ENCODE peak calls at places on chromosome 4, in nine cellular contexts. M is cardiac fibroblast; G is upper lobe of right lung; A is activated CD8-positive, alpha-beta T cell treated with anti-CD3 and anti-CD28 coated beads, Interleukin-2, amount 10 ng/mL, durations not matched to agents 7 days and 5 days; D is A172; H is epithelial cell of proximal tubule; P is cardiac muscle cell; Y is neuronal stem cell; N is stimulated activated naive B cell treated with anti-CD40 and anti-IgM and Interleukin-4, amounts not matched to agents 10 μg/mL and 1 μg/mL and 100 μg/mL, for 72 hours. V is an unnamed sample.

GRCh38 chr4:113316879-113317278 is 267.4 kb downstream of the ANK2 start:
- DNase-seq in M (no peak), D (no peak), A (peak; percentile 53), Y (no peak), N (peak; percentile 38), H (no peak), P (no peak), G (no peak), V (no peak)

GRCh38 chr4:71187399-71188196 is 151.2 kb upstream of the SLC4A4 start:
- DNase-seq in N (peak; percentile 15), Y (peak; percentile 14), M (peak; percentile 34), H (peak; percentile 88), P (peak; percentile 45), D (no peak), A (peak; percentile 33), G (peak; percentile 68), V (peak; percentile 86)

GRCh38 chr4:124484008-124484407 is 228.5 kb downstream of the ANKRD50 start:
- DNase-seq in P (no peak), N (no peak), A (no peak), M (no peak), D (no peak), H (no peak), G (no peak), Y (no peak), V (no peak)

GRCh38 chr4:81504685-81505598 is 33.2 kb upstream of the RASGEF1B start:
- DNase-seq in P (peak; percentile 36), G (peak; percentile 84), M (peak; percentile 21), Y (no peak), H (no peak), A (peak; percentile 72), D (no peak), N (peak; percentile 55), V (no peak)

GRCh38 chr4:110335399-110335798 is 137.0 kb upstream of the ELOVL6 start:
- DNase-seq in A (no peak), M (no peak), P (no peak), H (no peak), Y (no peak), D (no peak), G (no peak), N (no peak), V (no peak)

GRCh38 chr4:126956192-126956897 is 676.4 kb upstream of the INTU start:
- DNase-seq in P (no peak), H (no peak), M (no peak), N (no peak), Y (no peak), A (no peak), G (no peak), D (no peak), V (no peak)

GRCh38 chr4:141102367-141102766 is 30.9 kb downstream of the RNF150 start:
- DNase-seq in D (peak; percentile 77), H (peak; percentile 41), G (no peak), A (no peak), Y (no peak), M (peak; percentile 29), N (no peak), P (peak; percentile 38), V (peak; percentile 60)

GRCh38 chr4:1489639-1489995 is 83.4 kb upstream of the NKX1-1 start:
- DNase-seq in M (no peak), Y (no peak), H (no peak), A (no peak), D (no peak), P (no peak), G (peak; percentile 49), N (no peak), V (no peak)

GRCh38 chr4:21034728-21035127 is 334.5 kb downstream of the PACRGL start:
- DNase-seq in H (no peak), Y (no peak), M (no peak), A (no peak), P (no peak), N (no peak), G (no peak), D (no peak), V (no peak)

GRCh38 chr4:187656953-187657352 is 338.6 kb upstream of the ZFP42 start:
- DNase-seq in H (no peak), G (no peak), N (no peak), P (no peak), D (peak; percentile 8), A (no peak), Y (no peak), M (peak; percentile 5), V (no peak)

GRCh38 chr4:81650871-81651270 is 179.2 kb upstream of the RASGEF1B start:
- DNase-seq in M (peak; percentile 49), G (no peak), H (no peak), P (peak; percentile 70), D (no peak), Y (no peak), N (no peak), A (no peak), V (no peak)

GRCh38 chr4:14336656-14337055 is 665.6 kb upstream of the CPEB2 start:
- DNase-seq in A (no peak), N (no peak), P (no peak), Y (no peak), D (peak; percentile 10), G (no peak), H (peak; percentile 16), M (no peak), V (no peak)

GRCh38 chr4:81215219-81215892 is at the start of gene PRKG2:
- DNase-seq in D (no peak), G (peak; percentile 71), A (no peak), N (no peak), M (peak; percentile 75), H (no peak), P (peak; percentile 59), Y (peak; percentile 15), V (no peak)

GRCh38 chr4:16931906-16932305 is 33.5 kb upstream of the LDB2 start:
- DNase-seq in G (no peak), P (peak; percentile 63), N (no peak), M (peak; percentile 67), Y (no peak), A (no peak), D (no peak), H (no peak), V (no peak)

GRCh38 chr4:129223955-129224354 is 128.0 kb downstream of the C4orf33 start:
- DNase-seq in M (no peak), Y (no peak), G (no peak), H (no peak), P (no peak), A (no peak), N (no peak), D (no peak), V (no peak)

GRCh38 chr4:123398803-123399637 is 2.4 kb downstream of the SPRY1 start:
- DNase-seq in M (peak; percentile 87), A (peak; percentile 74), Y (peak; percentile 48), G (peak; percentile 87), N (peak; percentile 82), P (peak; percentile 79), D (peak; percentile 12), H (no peak), V (no peak)

GRCh38 chr4:84420608-84421007 is 78.5 kb downstream of the NKX6-1 start:
- DNase-seq in M (no peak), P (no peak), D (no peak), Y (no peak), N (no peak), H (no peak), A (no peak), G (no peak), V (no peak)

GRCh38 chr4:112514449-112515277 is 1.3 kb downstream of the NEUROG2 start:
- DNase-seq in M (no peak), Y (peak; percentile 39), H (no peak), A (peak; percentile 36), G (no peak), P (no peak), D (no peak), N (no peak), V (no peak)

GRCh38 chr4:158181906-158182305 is 9.1 kb upstream of the GASK1B start:
- DNase-seq in P (no peak), H (no peak), A (no peak), D (no peak), N (no peak), M (no peak), Y (no peak), G (no peak), V (no peak)

GRCh38 chr4:15149234-15149841 is 147.1 kb downstream of the CPEB2 start:
- DNase-seq in P (no peak), N (no peak), M (no peak), H (no peak), Y (no peak), D (no peak), G (no peak), A (no peak), V (no peak)

GRCh38 chr4:95641571-95641970 is 92.8 kb upstream of the UNC5C start:
- DNase-seq in M (no peak), P (no peak), A (no peak), Y (no peak), D (no peak), N (no peak), H (no peak), G (no peak), V (no peak)

GRCh38 chr4:87375719-87376291 is 15.2 kb downstream of the HSD17B11 start:
- DNase-seq in N (no peak), D (peak; percentile 69), H (peak; percentile 53), Y (no peak), P (peak; percentile 91), A (no peak), G (no peak), M (peak; percentile 93), V (peak; percentile 25)

GRCh38 chr4:169975837-169976796 is 50.1 kb downstream of the MFAP3L start:
- DNase-seq in P (no peak), A (no peak), G (no peak), D (no peak), H (peak; percentile 59), M (no peak), N (no peak), Y (no peak), V (no peak)

GRCh38 chr4:150381026-150381425 is 200.9 kb upstream of the MAB21L2 start:
- DNase-seq in A (no peak), Y (no peak), P (no peak), H (no peak), N (no peak), M (no peak), D (no peak), G (no peak), V (no peak)

GRCh38 chr4:24856586-24856985 is 56.3 kb downstream of the CCDC149 start:
- DNase-seq in N (no peak), G (no peak), D (peak; percentile 92), Y (no peak), P (peak; percentile 74), M (peak; percentile 46), A (no peak), H (no peak), V (no peak)

GRCh38 chr4:73770917-73771316 is 30.5 kb downstream of the CXCL8 start:
- DNase-seq in A (no peak), N (no peak), D (no peak), Y (no peak), G (no peak), P (peak; percentile 8), H (no peak), M (no peak), V (no peak)

GRCh38 chr4:15495621-15496020 is 25.9 kb downstream of the CC2D2A start:
- DNase-seq in N (no peak), M (no peak), P (no peak), A (no peak), D (no peak), G (no peak), H (no peak), Y (no peak), V (no peak)

GRCh38 chr4:76897522-76898384 is at the start of gene SOWAHB:
- DNase-seq in N (peak; percentile 7), D (no peak), M (no peak), Y (peak; percentile 32), A (peak; percentile 35), G (peak; percentile 93), H (no peak), P (no peak), V (peak; percentile 14)

GRCh38 chr4:121551271-121551670 is 145.5 kb downstream of the ANXA5 start:
- DNase-seq in Y (no peak), G (no peak), P (no peak), N (no peak), A (no peak), M (no peak), H (peak; percentile 13), D (no peak), V (no peak)

GRCh38 chr4:132691668-132692067 is 457.4 kb upstream of the PCDH10 start:
- DNase-seq in P (no peak), G (no peak), D (peak; percentile 45), H (no peak), A (no peak), M (no peak), N (no peak), Y (no peak), V (no peak)

GRCh38 chr4:120291541-120291940 is 224.9 kb upstream of the MAD2L1 start:
- DNase-seq in H (no peak), N (no peak), P (no peak), M (no peak), G (no peak), Y (no peak), D (no peak), A (no peak), V (no peak)

V was measured in kidney epithelial cell.